ENCODE peak calls at places on chromosome X, in ten cellular contexts. One of them, this sample, is unnamed.

GRCh38 chrX:1673337-1673736 is 58.5 kb downstream of the ASMT start:
- DNase-seq in heart left ventricle: no peak
- DNase-seq in left lung: no peak
- DNase-seq in colonic mucosa: peak
- DNase-seq in uterus: no peak
- DNase-seq in fibroblast of lung: no peak
- DNase-seq in tibial artery: peak
- DNase-seq in ascending aorta: no peak
- DNase-seq in fibroblast of pulmonary artery: peak
- DNase-seq in HL-60: peak
- DNase-seq in this sample: no peak

GRCh38 chrX:118627084-118627758 is 100.2 kb upstream of the IL13RA1 start:
- DNase-seq in HL-60: peak
- DNase-seq in tibial artery: no peak
- DNase-seq in fibroblast of pulmonary artery: peak
- DNase-seq in fibroblast of lung: peak
- DNase-seq in left lung: no peak
- DNase-seq in uterus: no peak
- DNase-seq in ascending aorta: no peak
- DNase-seq in heart left ventricle: no peak
- DNase-seq in colonic mucosa: no peak
- DNase-seq in this sample: no peak

GRCh38 chrX:37746268-37746931 is 33.5 kb upstream of the CYBB start:
- DNase-seq in colonic mucosa: no peak
- DNase-seq in heart left ventricle: no peak
- DNase-seq in tibial artery: no peak
- DNase-seq in ascending aorta: no peak
- DNase-seq in uterus: no peak
- DNase-seq in left lung: no peak
- DNase-seq in fibroblast of pulmonary artery: no peak
- DNase-seq in fibroblast of lung: peak
- DNase-seq in HL-60: peak
- DNase-seq in this sample: no peak

GRCh38 chrX:81021478-81021877 is 180.2 kb downstream of the HMGN5 start:
- DNase-seq in heart left ventricle: no peak
- DNase-seq in uterus: no peak
- DNase-seq in colonic mucosa: no peak
- DNase-seq in fibroblast of lung: no peak
- DNase-seq in HL-60: no peak
- DNase-seq in ascending aorta: no peak
- DNase-seq in fibroblast of pulmonary artery: no peak
- DNase-seq in left lung: no peak
- DNase-seq in tibial artery: no peak
- DNase-seq in this sample: no peak

GRCh38 chrX:23235051-23235450 is 99.6 kb upstream of the PTCHD1 start:
- DNase-seq in ascending aorta: no peak
- DNase-seq in left lung: no peak
- DNase-seq in fibroblast of pulmonary artery: no peak
- DNase-seq in tibial artery: no peak
- DNase-seq in fibroblast of lung: no peak
- DNase-seq in HL-60: no peak
- DNase-seq in heart left ventricle: no peak
- DNase-seq in colonic mucosa: no peak
- DNase-seq in uterus: no peak
- DNase-seq in this sample: no peak

GRCh38 chrX:136856527-136856926 is 24.0 kb downstream of the RBMX start:
- DNase-seq in left lung: no peak
- DNase-seq in heart left ventricle: no peak
- DNase-seq in HL-60: peak
- DNase-seq in tibial artery: no peak
- DNase-seq in fibroblast of lung: no peak
- DNase-seq in uterus: no peak
- DNase-seq in ascending aorta: no peak
- DNase-seq in fibroblast of pulmonary artery: no peak
- DNase-seq in colonic mucosa: no peak
- DNase-seq in this sample: no peak

GRCh38 chrX:134460005-134460860 is at the start of gene HPRT1:
- DNase-seq in left lung: peak
- DNase-seq in HL-60: peak
- DNase-seq in tibial artery: peak
- DNase-seq in uterus: peak
- DNase-seq in colonic mucosa: peak
- DNase-seq in ascending aorta: peak
- DNase-seq in fibroblast of lung: peak
- DNase-seq in fibroblast of pulmonary artery: peak
- DNase-seq in heart left ventricle: peak
- DNase-seq in this sample: peak

GRCh38 chrX:103415068-103415467 is 38.7 kb downstream of the BEX3 start:
- DNase-seq in fibroblast of pulmonary artery: no peak
- DNase-seq in HL-60: no peak
- DNase-seq in ascending aorta: no peak
- DNase-seq in uterus: no peak
- DNase-seq in tibial artery: no peak
- DNase-seq in colonic mucosa: no peak
- DNase-seq in fibroblast of lung: no peak
- DNase-seq in left lung: no peak
- DNase-seq in heart left ventricle: no peak
- DNase-seq in this sample: no peak

GRCh38 chrX:34058005-34058404 is 74.1 kb downstream of the FAM47A start:
- DNase-seq in tibial artery: no peak
- DNase-seq in uterus: no peak
- DNase-seq in heart left ventricle: no peak
- DNase-seq in colonic mucosa: no peak
- DNase-seq in left lung: no peak
- DNase-seq in fibroblast of pulmonary artery: no peak
- DNase-seq in ascending aorta: no peak
- DNase-seq in HL-60: no peak
- DNase-seq in fibroblast of lung: no peak
- DNase-seq in this sample: no peak

DNA sequence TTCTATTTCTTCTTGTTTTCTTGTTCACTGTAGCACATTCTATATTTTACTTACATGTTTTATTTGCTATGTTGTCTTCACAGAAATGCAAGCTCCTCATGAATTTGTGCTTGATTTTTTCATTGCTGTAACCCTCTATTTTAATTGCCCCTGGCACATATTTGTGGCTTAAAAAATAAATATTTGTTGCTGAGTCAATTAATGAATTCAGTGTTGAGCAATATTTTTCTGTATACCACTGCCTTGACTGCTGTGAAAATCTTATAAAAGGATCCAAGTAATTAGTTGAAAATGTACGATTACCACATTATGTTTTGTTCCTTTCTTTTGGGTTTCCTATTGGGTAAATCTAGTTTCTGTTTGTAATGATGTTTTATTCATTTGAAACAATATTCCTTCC is 68.5 kb downstream of the FAM47A start:
- DNase-seq in HL-60: no peak
- DNase-seq in colonic mucosa: no peak
- DNase-seq in fibroblast of lung: no peak
- DNase-seq in tibial artery: no peak
- DNase-seq in ascending aorta: no peak
- DNase-seq in fibroblast of pulmonary artery: no peak
- DNase-seq in uterus: no peak
- DNase-seq in heart left ventricle: no peak
- DNase-seq in left lung: no peak
- DNase-seq in this sample: no peak
- H3K4me3 ChIP-seq in HL-60: no peak
- H3K4me3 ChIP-seq in colonic mucosa: no peak
- H3K4me3 ChIP-seq in fibroblast of lung: no peak
- H3K4me3 ChIP-seq in tibial artery: no peak
- H3K4me3 ChIP-seq in ascending aorta: no peak
- H3K4me3 ChIP-seq in fibroblast of pulmonary artery: no peak
- H3K4me3 ChIP-seq in uterus: no peak
- H3K4me3 ChIP-seq in heart left ventricle: no peak
- H3K4me3 ChIP-seq in left lung: no peak
- H3K4me3 ChIP-seq in this sample: no peak

DNA sequence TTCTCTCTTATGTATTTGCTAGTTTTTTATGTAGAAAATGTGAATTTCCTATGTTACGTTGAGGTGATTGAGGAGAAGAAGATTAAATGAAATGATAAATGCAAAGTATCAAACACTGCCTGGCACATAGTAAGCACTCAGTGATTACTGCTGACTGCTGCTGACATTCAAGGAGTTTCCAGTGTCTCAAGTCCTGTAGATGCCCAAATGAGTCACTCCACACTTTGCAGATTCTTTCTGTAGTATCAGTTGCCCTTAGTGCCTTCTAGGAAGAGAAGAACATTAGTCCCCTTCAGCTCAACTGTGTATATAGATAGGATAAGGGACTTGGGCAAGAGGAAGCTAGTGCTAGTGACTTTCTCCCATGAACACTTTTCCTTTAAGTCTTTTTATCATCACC is 240.5 kb upstream of the TEX13A start:
- DNase-seq in colonic mucosa: no peak
- DNase-seq in HL-60: no peak
- DNase-seq in tibial artery: no peak
- DNase-seq in fibroblast of pulmonary artery: no peak
- DNase-seq in left lung: no peak
- DNase-seq in heart left ventricle: no peak
- DNase-seq in uterus: no peak
- DNase-seq in ascending aorta: no peak
- DNase-seq in fibroblast of lung: peak
- DNase-seq in this sample: peak
- TF ChIP-seq CTCF in colonic mucosa: no peak
- TF ChIP-seq CTCF in HL-60: no peak
- TF ChIP-seq CTCF in tibial artery: no peak
- TF ChIP-seq CTCF in fibroblast of pulmonary artery: no peak
- TF ChIP-seq CTCF in left lung: no peak
- TF ChIP-seq CTCF in heart left ventricle: no peak
- TF ChIP-seq CTCF in uterus: no peak
- TF ChIP-seq CTCF in ascending aorta: no peak
- TF ChIP-seq CTCF in fibroblast of lung: no peak
- TF ChIP-seq CTCF in this sample: no peak

DNA sequence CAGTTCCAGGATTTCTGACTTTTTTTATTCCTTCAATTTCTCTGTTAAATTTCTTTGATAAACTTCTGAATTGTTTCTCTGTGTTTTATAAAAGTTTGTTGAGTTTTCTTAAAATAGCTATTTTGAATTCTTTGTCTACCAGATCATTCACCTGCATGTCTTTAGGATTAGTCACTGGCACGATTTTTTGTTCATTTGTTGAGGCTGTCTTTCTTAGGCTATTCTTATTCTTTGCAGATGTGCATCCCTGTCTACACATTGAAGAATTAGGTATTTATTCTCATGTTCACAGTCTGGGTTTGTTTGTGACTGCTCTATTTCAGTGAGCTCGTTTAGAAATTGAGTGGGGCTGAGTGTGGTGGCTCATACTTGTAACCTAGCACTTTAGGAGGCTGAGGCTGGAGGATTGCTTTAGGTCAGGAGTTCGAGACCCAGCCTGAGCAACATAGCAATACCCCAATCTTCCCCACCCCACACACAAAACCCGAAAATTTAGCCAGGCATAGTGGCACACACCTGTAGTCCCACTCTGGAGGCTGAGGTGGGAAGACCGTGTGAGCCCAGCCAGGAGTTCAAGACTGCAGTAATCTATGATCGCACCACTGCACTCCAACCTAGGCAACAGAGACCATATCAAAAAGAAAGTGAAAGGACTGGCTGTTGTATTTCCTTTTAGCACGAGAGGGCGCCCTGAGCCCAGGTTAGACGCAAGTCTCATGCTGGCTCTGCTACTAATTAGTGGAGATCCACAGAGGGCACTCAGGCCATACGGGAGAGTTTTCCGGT is 42.0 kb downstream of the F8 start:
- DNase-seq in HL-60: peak
- DNase-seq in fibroblast of lung: peak
- DNase-seq in ascending aorta: peak
- DNase-seq in tibial artery: peak
- DNase-seq in colonic mucosa: peak
- DNase-seq in fibroblast of pulmonary artery: peak
- DNase-seq in heart left ventricle: peak
- DNase-seq in uterus: peak
- DNase-seq in left lung: peak
- DNase-seq in this sample: peak
- H3K4me3 ChIP-seq in HL-60: peak
- H3K4me3 ChIP-seq in fibroblast of lung: peak
- H3K4me3 ChIP-seq in ascending aorta: peak
- H3K4me3 ChIP-seq in tibial artery: peak
- H3K4me3 ChIP-seq in colonic mucosa: peak
- H3K4me3 ChIP-seq in fibroblast of pulmonary artery: peak
- H3K4me3 ChIP-seq in heart left ventricle: peak
- H3K4me3 ChIP-seq in uterus: peak
- H3K4me3 ChIP-seq in left lung: peak
- H3K4me3 ChIP-seq in this sample: peak

GRCh38 chrX:110210417-110211139 is 107.3 kb downstream of the AMMECR1 start:
- DNase-seq in fibroblast of pulmonary artery: peak
- DNase-seq in heart left ventricle: no peak
- DNase-seq in fibroblast of lung: peak
- DNase-seq in ascending aorta: no peak
- DNase-seq in HL-60: no peak
- DNase-seq in uterus: no peak
- DNase-seq in colonic mucosa: no peak
- DNase-seq in tibial artery: no peak
- DNase-seq in left lung: no peak
- DNase-seq in this sample: peak

GRCh38 chrX:110211340-110211739 is 106.5 kb downstream of the AMMECR1 start:
- DNase-seq in heart left ventricle: no peak
- DNase-seq in left lung: no peak
- DNase-seq in ascending aorta: no peak
- DNase-seq in uterus: no peak
- DNase-seq in fibroblast of pulmonary artery: no peak
- DNase-seq in tibial artery: no peak
- DNase-seq in colonic mucosa: no peak
- DNase-seq in fibroblast of lung: no peak
- DNase-seq in HL-60: no peak
- DNase-seq in this sample: no peak

GRCh38 chrX:110214684-110215083 is 103.2 kb downstream of the AMMECR1 start:
- DNase-seq in uterus: no peak
- DNase-seq in colonic mucosa: no peak
- DNase-seq in left lung: no peak
- DNase-seq in HL-60: no peak
- DNase-seq in fibroblast of pulmonary artery: no peak
- DNase-seq in tibial artery: no peak
- DNase-seq in ascending aorta: no peak
- DNase-seq in fibroblast of lung: no peak
- DNase-seq in heart left ventricle: no peak
- DNase-seq in this sample: no peak

GRCh38 chrX:110213183-110213582 is 104.7 kb downstream of the AMMECR1 start:
- DNase-seq in heart left ventricle: no peak
- DNase-seq in fibroblast of lung: no peak
- DNase-seq in tibial artery: no peak
- DNase-seq in ascending aorta: no peak
- DNase-seq in left lung: no peak
- DNase-seq in fibroblast of pulmonary artery: no peak
- DNase-seq in colonic mucosa: no peak
- DNase-seq in HL-60: no peak
- DNase-seq in uterus: no peak
- DNase-seq in this sample: no peak

GRCh38 chrX:110212299-110212698 is 105.6 kb downstream of the AMMECR1 start:
- DNase-seq in ascending aorta: no peak
- DNase-seq in colonic mucosa: no peak
- DNase-seq in left lung: no peak
- DNase-seq in tibial artery: no peak
- DNase-seq in fibroblast of pulmonary artery: no peak
- DNase-seq in heart left ventricle: no peak
- DNase-seq in HL-60: no peak
- DNase-seq in uterus: no peak
- DNase-seq in fibroblast of lung: no peak
- DNase-seq in this sample: no peak
- TF ChIP-seq CTCF in ascending aorta: no peak
- TF ChIP-seq CTCF in colonic mucosa: peak
- TF ChIP-seq CTCF in left lung: no peak
- TF ChIP-seq CTCF in tibial artery: no peak
- TF ChIP-seq CTCF in fibroblast of pulmonary artery: peak
- TF ChIP-seq CTCF in heart left ventricle: no peak
- TF ChIP-seq CTCF in HL-60: no peak
- TF ChIP-seq CTCF in uterus: no peak
- TF ChIP-seq CTCF in fibroblast of lung: peak
- TF ChIP-seq CTCF in this sample: no peak